ENCODE peak calls at places on chromosome 7, in four cellular contexts. One of them, this sample, is unnamed.
A peak's percentile ranks its signal among the peaks of the same experiment; 100 is the strongest.

GRCh38 chr7:111929258-111929657 is 276.9 kb downstream of the DOCK4 start:
- DNase-seq in CD4-positive, CD25-positive, alpha-beta regulatory T cell: no peak
- DNase-seq in left ventricle myocardium inferior: no peak
- DNase-seq in substantia nigra: no peak
- DNase-seq in this sample: no peak

GRCh38 chr7:111796671-111797070 is 234.4 kb upstream of the IMMP2L start:
- DNase-seq in substantia nigra: no peak
- DNase-seq in CD4-positive, CD25-positive, alpha-beta regulatory T cell: no peak
- DNase-seq in left ventricle myocardium inferior: no peak
- DNase-seq in this sample: no peak

GRCh38 chr7:41425926-41426325 is 277.0 kb downstream of the INHBA start:
- DNase-seq in CD4-positive, CD25-positive, alpha-beta regulatory T cell: no peak
- DNase-seq in left ventricle myocardium inferior: no peak
- DNase-seq in substantia nigra: no peak
- DNase-seq in this sample: no peak

GRCh38 chr7:111357691-111358090 is 204.6 kb downstream of the IMMP2L start:
- DNase-seq in CD4-positive, CD25-positive, alpha-beta regulatory T cell: no peak
- DNase-seq in substantia nigra: no peak
- DNase-seq in left ventricle myocardium inferior: no peak
- DNase-seq in this sample: no peak

GRCh38 chr7:92766461-92767003 is 69.8 kb downstream of the CDK6 start:
- DNase-seq in substantia nigra: no peak
- DNase-seq in CD4-positive, CD25-positive, alpha-beta regulatory T cell: no peak
- DNase-seq in left ventricle myocardium inferior: no peak
- DNase-seq in this sample: no peak

GRCh38 chr7:77235280-77235679 is 35.7 kb upstream of the FGL2 start:
- DNase-seq in substantia nigra: no peak
- DNase-seq in CD4-positive, CD25-positive, alpha-beta regulatory T cell: no peak
- DNase-seq in left ventricle myocardium inferior: no peak
- DNase-seq in this sample: no peak

GRCh38 chr7:56218510-56218909 is 102.3 kb upstream of the NUPR2 start:
- DNase-seq in CD4-positive, CD25-positive, alpha-beta regulatory T cell: no peak
- DNase-seq in left ventricle myocardium inferior: no peak
- DNase-seq in substantia nigra: no peak
- DNase-seq in this sample: no peak

GRCh38 chr7:120402801-120403200 is 129.8 kb downstream of the KCND2 start:
- DNase-seq in substantia nigra: no peak
- DNase-seq in CD4-positive, CD25-positive, alpha-beta regulatory T cell: no peak
- DNase-seq in left ventricle myocardium inferior: no peak
- DNase-seq in this sample: no peak

GRCh38 chr7:17773289-17773626 is 167.0 kb downstream of the SNX13 start:
- DNase-seq in CD4-positive, CD25-positive, alpha-beta regulatory T cell: no peak
- DNase-seq in left ventricle myocardium inferior: no peak
- DNase-seq in substantia nigra: no peak
- DNase-seq in this sample: no peak

GRCh38 chr7:71488308-71488707 is 356.4 kb downstream of the GALNT17 start:
- DNase-seq in left ventricle myocardium inferior: no peak
- DNase-seq in substantia nigra: no peak
- DNase-seq in CD4-positive, CD25-positive, alpha-beta regulatory T cell: no peak
- DNase-seq in this sample: no peak

GRCh38 chr7:16564909-16565426 is 38.3 kb downstream of the LRRC72 start:
- DNase-seq in left ventricle myocardium inferior: no peak
- DNase-seq in CD4-positive, CD25-positive, alpha-beta regulatory T cell: no peak
- DNase-seq in substantia nigra: no peak
- DNase-seq in this sample: no peak

GRCh38 chr7:128737441-128737840 is 1.7 kb upstream of the CALU start:
- DNase-seq in CD4-positive, CD25-positive, alpha-beta regulatory T cell: no peak
- DNase-seq in substantia nigra: no peak
- DNase-seq in left ventricle myocardium inferior: no peak
- DNase-seq in this sample: no peak

GRCh38 chr7:101696-102376 is 90.5 kb upstream of the FAM20C start:
- DNase-seq in substantia nigra: no peak
- DNase-seq in left ventricle myocardium inferior: no peak
- DNase-seq in CD4-positive, CD25-positive, alpha-beta regulatory T cell: no peak
- DNase-seq in this sample: no peak

GRCh38 chr7:155962191-155962967 is 150.1 kb upstream of the SHH start:
- DNase-seq in CD4-positive, CD25-positive, alpha-beta regulatory T cell: no peak
- DNase-seq in substantia nigra: no peak
- DNase-seq in left ventricle myocardium inferior: no peak
- DNase-seq in this sample: no peak

GRCh38 chr7:120055300-120055699 is 217.7 kb upstream of the KCND2 start:
- DNase-seq in left ventricle myocardium inferior: no peak
- DNase-seq in substantia nigra: no peak
- DNase-seq in CD4-positive, CD25-positive, alpha-beta regulatory T cell: no peak
- DNase-seq in this sample: no peak

GRCh38 chr7:75646551-75647102 is 92.1 kb downstream of the HIP1 start:
- DNase-seq in left ventricle myocardium inferior: no peak
- DNase-seq in CD4-positive, CD25-positive, alpha-beta regulatory T cell: no peak
- DNase-seq in substantia nigra: no peak
- DNase-seq in this sample: no peak

GRCh38 chr7:30838008-30838407 is 66.8 kb downstream of the MINDY4 start:
- DNase-seq in left ventricle myocardium inferior: no peak
- DNase-seq in CD4-positive, CD25-positive, alpha-beta regulatory T cell: no peak
- DNase-seq in substantia nigra: no peak
- DNase-seq in this sample: no peak

GRCh38 chr7:22255342-22255741 is 101.6 kb downstream of the RAPGEF5 start:
- DNase-seq in substantia nigra: no peak
- DNase-seq in CD4-positive, CD25-positive, alpha-beta regulatory T cell: no peak
- DNase-seq in left ventricle myocardium inferior: no peak
- DNase-seq in this sample: no peak

GRCh38 chr7:111113263-111114017 is 22.5 kb downstream of the LRRN3 start:
- DNase-seq in substantia nigra: no peak
- DNase-seq in CD4-positive, CD25-positive, alpha-beta regulatory T cell: no peak
- DNase-seq in left ventricle myocardium inferior: no peak
- DNase-seq in this sample: no peak

GRCh38 chr7:119572541-119572940 is 700.4 kb upstream of the KCND2 start:
- DNase-seq in CD4-positive, CD25-positive, alpha-beta regulatory T cell: no peak
- DNase-seq in substantia nigra: no peak
- DNase-seq in left ventricle myocardium inferior: no peak
- DNase-seq in this sample: no peak

GRCh38 chr7:123655614-123656013 is at the start of gene LMOD2:
- DNase-seq in CD4-positive, CD25-positive, alpha-beta regulatory T cell: no peak
- DNase-seq in left ventricle myocardium inferior: peak; percentile 65
- DNase-seq in substantia nigra: no peak
- DNase-seq in this sample: no peak

GRCh38 chr7:121306565-121306964 is 22.2 kb upstream of the WNT16 start:
- DNase-seq in left ventricle myocardium inferior: no peak
- DNase-seq in CD4-positive, CD25-positive, alpha-beta regulatory T cell: no peak
- DNase-seq in substantia nigra: no peak
- DNase-seq in this sample: no peak

GRCh38 chr7:107874605-107875446 is 16.2 kb upstream of the DLD start:
- DNase-seq in substantia nigra: peak; percentile 3
- DNase-seq in left ventricle myocardium inferior: no peak
- DNase-seq in CD4-positive, CD25-positive, alpha-beta regulatory T cell: peak; percentile 16
- DNase-seq in this sample: no peak

GRCh38 chr7:107813524-107813923 is 10.5 kb upstream of the SLC26A3 start:
- DNase-seq in left ventricle myocardium inferior: no peak
- DNase-seq in substantia nigra: no peak
- DNase-seq in CD4-positive, CD25-positive, alpha-beta regulatory T cell: no peak
- DNase-seq in this sample: no peak

GRCh38 chr7:35314354-35314753 is 60.5 kb upstream of the TBX20 start:
- DNase-seq in substantia nigra: no peak
- DNase-seq in CD4-positive, CD25-positive, alpha-beta regulatory T cell: no peak
- DNase-seq in left ventricle myocardium inferior: no peak
- DNase-seq in this sample: no peak
- H3K27ac ChIP-seq in substantia nigra: no peak overlapping the region
- H3K27ac ChIP-seq in CD4-positive, CD25-positive, alpha-beta regulatory T cell: no peak overlapping the region
- H3K27ac ChIP-seq in left ventricle myocardium inferior: no peak overlapping the region
- H3K27ac ChIP-seq in this sample: no peak overlapping the region

DNA sequence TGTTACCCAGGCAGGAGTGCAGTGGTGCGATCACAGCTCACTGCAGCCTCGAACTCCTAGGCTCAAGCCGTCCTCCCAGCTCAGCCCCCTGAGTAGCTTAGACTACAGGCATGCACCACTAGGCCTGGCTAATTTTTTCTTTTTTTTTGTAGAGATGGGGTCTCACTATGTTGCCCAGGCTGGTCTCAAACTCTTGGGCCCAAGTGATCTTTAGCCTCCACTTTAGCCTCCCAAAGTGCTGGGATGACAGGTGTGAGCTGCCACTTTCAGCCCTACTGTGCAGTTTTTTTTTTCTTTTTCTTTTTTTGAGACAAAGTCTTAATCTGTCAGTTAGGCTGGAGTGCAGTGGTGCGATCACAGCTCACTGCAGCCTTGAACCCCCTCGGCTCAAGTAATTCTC is 67.2 kb downstream of the DNAJB6 start:
- DNase-seq in substantia nigra: no peak
- DNase-seq in left ventricle myocardium inferior: no peak
- DNase-seq in CD4-positive, CD25-positive, alpha-beta regulatory T cell: no peak
- DNase-seq in this sample: no peak
- H3K27ac ChIP-seq in substantia nigra: no peak overlapping the region
- H3K27ac ChIP-seq in left ventricle myocardium inferior: peak overlapping the region; percentile 38
- H3K27ac ChIP-seq in CD4-positive, CD25-positive, alpha-beta regulatory T cell: no peak overlapping the region
- H3K27ac ChIP-seq in this sample: no peak overlapping the region

GRCh38 chr7:43592321-43592720 is 9.4 kb downstream of the STK17A start:
- DNase-seq in left ventricle myocardium inferior: no peak
- DNase-seq in CD4-positive, CD25-positive, alpha-beta regulatory T cell: no peak
- DNase-seq in substantia nigra: no peak
- DNase-seq in this sample: no peak

GRCh38 chr7:43589728-43590127 is 6.8 kb downstream of the STK17A start:
- DNase-seq in left ventricle myocardium inferior: no peak
- DNase-seq in CD4-positive, CD25-positive, alpha-beta regulatory T cell: no peak
- DNase-seq in substantia nigra: no peak
- DNase-seq in this sample: no peak

GRCh38 chr7:43589133-43589478 is 6.2 kb downstream of the STK17A start:
- DNase-seq in CD4-positive, CD25-positive, alpha-beta regulatory T cell: no peak
- DNase-seq in substantia nigra: no peak
- DNase-seq in left ventricle myocardium inferior: no peak
- DNase-seq in this sample: no peak

GRCh38 chr7:43591551-43592180 is 8.8 kb downstream of the STK17A start:
- DNase-seq in substantia nigra: no peak
- DNase-seq in left ventricle myocardium inferior: no peak
- DNase-seq in CD4-positive, CD25-positive, alpha-beta regulatory T cell: no peak
- DNase-seq in this sample: no peak

DNA sequence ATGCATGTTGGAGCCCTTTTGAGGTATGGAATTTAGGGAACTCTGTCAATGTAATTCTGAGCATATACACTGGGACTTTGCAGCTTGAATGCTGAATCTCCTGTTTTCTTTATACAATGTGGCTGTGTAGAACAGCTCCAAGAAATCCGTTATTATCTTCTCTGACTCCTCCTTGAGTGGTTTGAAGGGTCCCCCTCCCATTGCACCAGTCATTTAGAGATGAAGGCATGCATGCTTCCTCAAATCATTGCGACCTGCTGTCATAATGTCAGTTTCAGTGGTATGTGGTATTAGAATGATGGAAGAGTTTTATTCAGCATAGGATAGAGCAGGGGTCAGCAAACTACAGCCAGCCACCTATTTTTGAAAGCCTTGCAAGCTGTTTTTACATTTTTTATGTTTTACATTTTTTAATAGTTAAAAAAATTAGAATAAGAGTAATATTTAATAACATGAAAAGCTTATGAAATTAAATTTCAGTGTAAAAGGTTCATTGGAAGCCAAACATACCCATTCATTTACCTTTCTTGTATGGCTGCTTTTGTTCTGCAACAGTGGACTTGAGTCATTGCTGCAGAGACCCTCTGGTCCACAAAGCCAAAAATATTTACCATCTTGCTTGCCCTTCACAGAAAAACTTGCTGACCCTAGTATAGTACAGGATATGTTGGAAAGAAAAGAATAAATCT is 8.1 kb downstream of the STK17A start:
- DNase-seq in substantia nigra: no peak
- DNase-seq in left ventricle myocardium inferior: no peak
- DNase-seq in CD4-positive, CD25-positive, alpha-beta regulatory T cell: no peak
- DNase-seq in this sample: no peak
- H3K27ac ChIP-seq in substantia nigra: no peak overlapping the region
- H3K27ac ChIP-seq in left ventricle myocardium inferior: no peak overlapping the region
- H3K27ac ChIP-seq in CD4-positive, CD25-positive, alpha-beta regulatory T cell: no peak overlapping the region
- H3K27ac ChIP-seq in this sample: no peak overlapping the region

GRCh38 chr7:44320794-44321371 is 4.5 kb downstream of the CAMK2B start:
- DNase-seq in CD4-positive, CD25-positive, alpha-beta regulatory T cell: no peak
- DNase-seq in left ventricle myocardium inferior: no peak
- DNase-seq in substantia nigra: no peak
- DNase-seq in this sample: no peak
- H3K27ac ChIP-seq in CD4-positive, CD25-positive, alpha-beta regulatory T cell: no peak overlapping the region
- H3K27ac ChIP-seq in left ventricle myocardium inferior: peak overlapping the region; percentile 89
- H3K27ac ChIP-seq in substantia nigra: no peak overlapping the region
- H3K27ac ChIP-seq in this sample: no peak overlapping the region

GRCh38 chr7:1697499-1698125 is 27.5 kb downstream of the ELFN1 start:
- DNase-seq in left ventricle myocardium inferior: no peak
- DNase-seq in substantia nigra: no peak
- DNase-seq in CD4-positive, CD25-positive, alpha-beta regulatory T cell: no peak
- DNase-seq in this sample: no peak

GRCh38 chr7:1698951-1699350 is 28.9 kb downstream of the ELFN1 start:
- DNase-seq in CD4-positive, CD25-positive, alpha-beta regulatory T cell: no peak
- DNase-seq in left ventricle myocardium inferior: no peak
- DNase-seq in substantia nigra: no peak
- DNase-seq in this sample: no peak

GRCh38 chr7:1700086-1700485 is 30.0 kb downstream of the ELFN1 start:
- DNase-seq in left ventricle myocardium inferior: no peak
- DNase-seq in CD4-positive, CD25-positive, alpha-beta regulatory T cell: no peak
- DNase-seq in substantia nigra: no peak
- DNase-seq in this sample: no peak

GRCh38 chr7:1696671-1697498 is 26.8 kb downstream of the ELFN1 start:
- DNase-seq in left ventricle myocardium inferior: no peak
- DNase-seq in substantia nigra: no peak
- DNase-seq in CD4-positive, CD25-positive, alpha-beta regulatory T cell: no peak
- DNase-seq in this sample: no peak

DNA sequence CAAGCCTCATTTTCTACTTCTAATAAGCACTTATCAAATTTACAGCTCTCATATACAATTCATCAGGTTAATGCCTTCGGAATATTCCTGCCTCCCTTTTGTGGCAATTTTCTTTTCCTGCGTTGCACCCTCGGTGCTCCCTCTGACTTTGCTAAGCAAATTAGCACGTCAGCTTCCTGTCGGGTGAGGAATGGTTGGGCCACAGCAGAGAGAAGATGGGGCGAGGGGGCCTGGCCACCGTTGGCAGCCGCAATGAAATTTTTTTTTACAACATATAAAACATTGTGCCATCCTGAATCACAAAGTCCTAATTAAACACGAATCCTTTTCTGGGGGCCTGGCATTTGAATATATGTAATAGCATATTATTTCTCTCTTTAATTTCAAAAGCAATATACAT is 28.1 kb downstream of the ELFN1 start:
- DNase-seq in CD4-positive, CD25-positive, alpha-beta regulatory T cell: no peak
- DNase-seq in left ventricle myocardium inferior: no peak
- DNase-seq in substantia nigra: no peak
- DNase-seq in this sample: no peak
- H3K27ac ChIP-seq in CD4-positive, CD25-positive, alpha-beta regulatory T cell: no peak overlapping the region
- H3K27ac ChIP-seq in left ventricle myocardium inferior: no peak overlapping the region
- H3K27ac ChIP-seq in substantia nigra: no peak overlapping the region
- H3K27ac ChIP-seq in this sample: no peak overlapping the region

DNA sequence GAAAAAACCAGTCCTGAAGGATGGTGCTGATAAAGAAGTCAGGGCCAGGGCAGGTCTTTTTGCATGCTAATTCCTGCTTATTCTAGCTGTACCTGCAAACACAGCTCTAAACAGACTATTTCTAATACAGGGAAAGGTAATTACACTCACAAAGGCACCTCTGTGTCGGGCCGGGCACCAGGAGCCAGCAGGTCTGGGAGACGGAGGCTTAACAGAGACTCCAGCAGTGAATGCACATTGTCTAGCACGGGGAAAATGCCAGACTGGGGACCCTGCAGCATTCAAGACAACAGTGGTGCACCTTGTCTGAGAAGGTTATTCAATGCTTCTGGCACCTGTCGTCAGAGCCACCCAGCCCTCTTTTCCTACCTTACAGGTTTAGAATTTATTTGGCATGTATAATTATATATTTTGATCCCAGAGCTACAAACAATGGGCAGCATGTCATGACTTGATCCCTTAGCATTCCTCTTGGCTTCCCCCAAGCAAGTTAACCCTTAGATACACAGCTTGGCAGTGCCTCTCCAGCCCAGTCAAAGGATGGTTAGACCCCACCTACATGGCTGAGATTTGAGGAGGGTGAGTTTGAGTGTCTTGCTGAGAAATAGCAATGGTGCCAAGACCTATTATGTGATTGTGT is 185.2 kb downstream of the SLC25A13 start:
- DNase-seq in CD4-positive, CD25-positive, alpha-beta regulatory T cell: no peak
- DNase-seq in left ventricle myocardium inferior: no peak
- DNase-seq in substantia nigra: no peak
- DNase-seq in this sample: no peak
- H3K27ac ChIP-seq in CD4-positive, CD25-positive, alpha-beta regulatory T cell: no peak overlapping the region
- H3K27ac ChIP-seq in left ventricle myocardium inferior: no peak overlapping the region
- H3K27ac ChIP-seq in substantia nigra: no peak overlapping the region
- H3K27ac ChIP-seq in this sample: no peak overlapping the region